ENCODE peak calls at places on chromosomes 4 and X, in six cellular contexts. X is HCT116, B is HepG2, J is A549, V is endothelial cell of umbilical vein, W is H1. E is an unnamed sample.

GRCh38 chrX:49106930-49107329 is 16.6 kb downstream of the GPKOW start:
- DNase-seq in X (no peak), B (peak; percentile 54), J (peak; percentile 62), V (peak; percentile 44), W (no peak), E (peak; percentile 52)

GRCh38 chr4:48079972-48080391 is 54.1 kb downstream of the TXK start:
- DNase-seq in X (no peak), B (no peak), J (peak; percentile 50), V (peak; percentile 72), W (no peak), E (no peak)

GRCh38 chrX:133412246-133412645 is 3.0 kb downstream of the GPC4 start:
- DNase-seq in X (no peak), B (no peak), J (no peak), V (no peak), W (no peak), E (no peak)

GRCh38 chr4:108943971-108944370 is 181.1 kb upstream of the ETNPPL start:
- DNase-seq in X (no peak), B (no peak), J (no peak), V (peak; percentile 19), W (no peak), E (no peak)

GRCh38 chr4:152283806-152284470 is 252.0 kb downstream of the FBXW7 start:
- DNase-seq in X (no peak), B (no peak), J (no peak), V (peak; percentile 16), W (no peak), E (no peak)

GRCh38 chr4:79284893-79285292 is 41.0 kb downstream of the NAA11 start:
- DNase-seq in X (no peak), B (no peak), J (no peak), V (no peak), W (no peak), E (no peak)

GRCh38 chr4:11805837-11806236 is 377.1 kb upstream of the HS3ST1 start:
- DNase-seq in X (peak; percentile 53), B (no peak), J (peak; percentile 20), V (peak; percentile 81), W (no peak), E (peak; percentile 58)

GRCh38 chrX:144219035-144219434 is 335.2 kb downstream of the UBE2NL start:
- DNase-seq in X (no peak), B (no peak), J (no peak), V (no peak), W (peak; percentile 39), E (peak; percentile 3)

GRCh38 chrX:143634701-143635442 is 1.0 kb downstream of the SLITRK4 start:
- DNase-seq in X (no peak), B (no peak), J (no peak), V (no peak), W (no peak), E (no peak)

GRCh38 chrX:148049441-148049840 is 68.3 kb downstream of the FMR1NB start:
- DNase-seq in X (peak; percentile 1), B (peak; percentile 22), J (peak; percentile 24), V (peak; percentile 36), W (no peak), E (peak; percentile 53)

GRCh38 chrX:148806145-148806868 is 305.9 kb downstream of the AFF2 start:
- DNase-seq in X (no peak), B (no peak), J (no peak), V (no peak), W (peak; percentile 42), E (no peak)

GRCh38 chr4:99033956-99034355 is 38.4 kb downstream of the METAP1 start:
- DNase-seq in X (no peak), B (no peak), J (no peak), V (no peak), W (no peak), E (no peak)

GRCh38 chr4:139171878-139172691 is 4.9 kb downstream of the ELF2 start:
- DNase-seq in X (no peak), B (peak; percentile 21), J (peak; percentile 35), V (no peak), W (no peak), E (peak; percentile 55)

GRCh38 chrX:19990225-19990518 is 689 bp downstream of the BCLAF3 start:
- DNase-seq in X (no peak), B (no peak), J (no peak), V (peak; percentile 3), W (no peak), E (peak; percentile 40)

GRCh38 chr4:186939766-186940165 is 216.1 kb upstream of the FAT1 start:
- DNase-seq in X (no peak), B (no peak), J (no peak), V (no peak), W (no peak), E (peak; percentile 61)

GRCh38 chr4:140296335-140296753 is 77.1 kb upstream of the SCOC start:
- DNase-seq in X (peak; percentile 27), B (peak; percentile 6), J (peak; percentile 17), V (peak; percentile 68), W (no peak), E (no peak)

GRCh38 chr4:183438458-183439113 is 5.8 kb upstream of the CDKN2AIP start:
- DNase-seq in X (peak; percentile 82), B (peak; percentile 70), J (peak; percentile 86), V (peak; percentile 94), W (no peak), E (no peak)

GRCh38 chrX:130330706-130331105 is 9.0 kb upstream of the SLC25A14 start:
- DNase-seq in X (peak; percentile 64), B (peak; percentile 43), J (peak; percentile 75), V (peak; percentile 35), W (peak; percentile 47), E (peak; percentile 63)

GRCh38 chr4:89879201-89879600 is 15.5 kb upstream of the MMRN1 start:
- DNase-seq in X (no peak), B (no peak), J (no peak), V (no peak), W (no peak), E (no peak)
- H3K4me3 ChIP-seq in X (no peak overlapping the region), B (no peak overlapping the region), J (no peak overlapping the region), V (no peak overlapping the region), W (no peak overlapping the region), E (no peak overlapping the region)

GRCh38 chrX:110851780-110852179 is 56.2 kb upstream of the CHRDL1 start:
- DNase-seq in X (no peak), B (no peak), J (peak; percentile 13), V (no peak), W (no peak), E (no peak)

GRCh38 chrX:110847334-110847733 is 51.7 kb upstream of the CHRDL1 start:
- DNase-seq in X (peak; percentile 37), B (peak; percentile 32), J (peak; percentile 54), V (peak; percentile 42), W (no peak), E (peak; percentile 58)

DNA sequence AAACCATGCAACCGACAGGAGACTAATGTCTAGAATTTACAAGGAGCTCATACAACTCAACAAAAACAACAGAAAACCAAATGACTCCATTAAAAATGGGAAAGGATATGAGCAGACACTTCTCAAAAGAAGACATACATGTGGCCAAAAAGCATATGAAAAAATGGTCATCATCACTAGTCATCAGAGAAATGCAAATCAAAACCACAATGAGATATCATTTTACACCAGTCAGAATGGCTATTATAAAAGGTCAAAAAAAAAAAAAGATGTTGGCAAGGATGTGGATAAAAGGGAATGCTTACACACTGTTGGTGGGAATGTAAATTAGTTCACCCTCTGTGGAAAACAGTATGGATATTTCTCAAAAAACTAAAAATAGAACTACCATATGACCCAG is 50.5 kb upstream of the CHRDL1 start:
- DNase-seq in X (no peak), B (no peak), J (no peak), V (no peak), W (no peak), E (no peak)
- TF ChIP-seq MAX in X (no peak), B (no peak), J (no peak), V (no peak), W (no peak), E (no peak)

GRCh38 chrX:73859622-73860021 is 296.6 kb downstream of the CHIC1 start:
- DNase-seq in X (no peak), B (no peak), J (no peak), V (no peak), W (no peak), E (no peak)
- TF ChIP-seq POLR2A in X (no peak), B (no peak), J (no peak), V (no peak), W (no peak), E (no peak)

GRCh38 chrX:12971282-12972003 is 3.5 kb upstream of the TMSB4X start:
- DNase-seq in X (no peak), B (no peak), J (no peak), V (no peak), W (no peak), E (no peak)
- H3K4me3 ChIP-seq in X (no peak overlapping the region), B (no peak overlapping the region), J (no peak overlapping the region), V (no peak overlapping the region), W (no peak overlapping the region), E (no peak overlapping the region)

GRCh38 chrX:107677501-107677901 is 49.2 kb downstream of the PRPS1 start:
- DNase-seq in X (no peak), B (no peak), J (no peak), V (no peak), W (no peak), E (peak; percentile 51)
- TF ChIP-seq MAX in X (no peak), B (no peak), J (no peak), V (no peak), W (no peak), E (no peak)